ENCODE peak calls at places on chromosomes 12 and 14, in nine cellular contexts. Q, J, W, P, L, M, D, C and N are unnamed samples. For H3K27me3, the result is how much of the 10 kb centered on the place peaks cover.

GRCh38 chr12:97899956-97900355 is 437.4 kb downstream of the RMST start:
- DNase-seq in L (no peak), Q (no peak), D (no peak), C (no peak), J (no peak), W (no peak), P (no peak), M (no peak), N (no peak)

GRCh38 chr12:95462551-95462950 is 11.4 kb upstream of the METAP2 start:
- DNase-seq in M (no peak), L (no peak), J (no peak), C (no peak), Q (no peak), P (no peak), W (no peak), D (no peak), N (no peak)

GRCh38 chr12:32922546-32923297 is 26.1 kb upstream of the PKP2 start:
- DNase-seq in Q (no peak), C (no peak), D (no peak), L (no peak), W (no peak), P (no peak), M (no peak), J (no peak), N (no peak)

GRCh38 chr14:33679461-33680225 is 271.2 kb downstream of the EGLN3 start:
- DNase-seq in P (no peak), J (no peak), M (peak), D (peak), Q (no peak), W (no peak), L (no peak), C (no peak), N (peak)

GRCh38 chr12:27999970-28000369 is 27.4 kb upstream of the PTHLH start:
- DNase-seq in J (no peak), D (no peak), M (peak), Q (no peak), P (no peak), L (no peak), W (no peak), C (no peak), N (no peak)

GRCh38 chr12:4221157-4221556 is 52.4 kb upstream of the CCND2 start:
- DNase-seq in C (no peak), Q (no peak), P (no peak), D (no peak), W (no peak), L (peak), J (no peak), M (no peak), N (no peak)

GRCh38 chr12:1099158-1099557 is 108.1 kb downstream of the ERC1 start:
- DNase-seq in W (no peak), L (no peak), Q (no peak), D (no peak), C (no peak), M (no peak), P (no peak), J (no peak), N (no peak)

GRCh38 chr14:50831704-50832130 is 755 bp upstream of the NIN start:
- DNase-seq in L (no peak), J (no peak), W (no peak), C (no peak), P (no peak), D (no peak), M (no peak), Q (no peak), N (no peak)

GRCh38 chr12:130026608-130027176 is 122.9 kb upstream of the TMEM132D start:
- DNase-seq in M (peak), Q (no peak), C (no peak), D (peak), W (peak), P (peak), L (no peak), J (no peak), N (no peak)

GRCh38 chr12:69898236-69898635 is 73.2 kb downstream of the MYRFL start:
- DNase-seq in M (peak), L (peak), D (no peak), Q (no peak), W (no peak), J (no peak), P (no peak), C (no peak), N (peak)

GRCh38 chr14:20345366-20345765 is 1.9 kb downstream of the PARP2 start:
- DNase-seq in W (no peak), L (no peak), M (no peak), P (no peak), J (no peak), C (no peak), D (no peak), Q (no peak), N (no peak)

GRCh38 chr12:107780298-107780697 is 5.8 kb downstream of the ASCL4 start:
- DNase-seq in D (no peak), C (no peak), L (no peak), Q (no peak), M (no peak), P (no peak), J (no peak), W (no peak), N (no peak)

GRCh38 chr12:105721051-105721825 is 390.7 kb downstream of the C12orf75 start:
- DNase-seq in P (no peak), L (no peak), W (peak), J (no peak), Q (no peak), M (peak), D (no peak), C (no peak), N (no peak)

GRCh38 chr12:50167026-50167742 is at the start of gene CERS5:
- DNase-seq in M (peak), C (peak), W (peak), P (peak), J (peak), Q (peak), L (peak), D (peak), N (peak)

GRCh38 chr12:86838709-86839108 is 582.5 kb upstream of the MGAT4C start:
- DNase-seq in L (peak), Q (no peak), W (no peak), P (peak), M (peak), D (no peak), J (no peak), C (no peak), N (no peak)

GRCh38 chr12:15928345-15928744 is 17.2 kb downstream of the DERA start:
- DNase-seq in J (peak), D (peak), Q (no peak), W (no peak), M (peak), P (no peak), L (peak), C (no peak), N (peak)

GRCh38 chr12:32302218-32302826 is 97.0 kb upstream of the FGD4 start:
- DNase-seq in P (peak), Q (peak), C (no peak), D (peak), L (peak), W (no peak), J (no peak), M (no peak), N (no peak)

GRCh38 chr12:11953523-11953922 is 117.2 kb upstream of the BCL2L14 start:
- DNase-seq in L (no peak), P (no peak), M (no peak), J (no peak), W (no peak), Q (no peak), D (no peak), C (no peak), N (no peak)

GRCh38 chr14:79465651-79466050 is 745.7 kb downstream of the DIO2 start:
- DNase-seq in L (no peak), W (no peak), C (no peak), J (no peak), P (no peak), M (no peak), D (no peak), Q (no peak), N (no peak)

GRCh38 chr12:16520328-16520727 is 85.6 kb downstream of the LMO3 start:
- DNase-seq in C (no peak), L (no peak), D (no peak), J (no peak), W (no peak), Q (no peak), P (no peak), M (no peak), N (no peak)

GRCh38 chr14:76950043-76951020 is 78.2 kb downstream of the IRF2BPL start:
- DNase-seq in L (peak), D (peak), J (no peak), M (no peak), P (no peak), W (no peak), C (no peak), Q (no peak), N (no peak)

GRCh38 chr14:63174760-63175191 is 29.5 kb upstream of the RHOJ start:
- DNase-seq in Q (no peak), L (peak), J (peak), P (peak), C (peak), D (peak), M (peak), W (peak), N (peak)

GRCh38 chr12:26124491-26125450 is at the start of gene BHLHE41:
- DNase-seq in Q (no peak), J (no peak), M (peak), C (no peak), P (peak), D (peak), L (peak), W (peak), N (no peak)
- H3K27me3 ChIP-seq in Q (under half), J (under half), M (under half), C (half or more), P (half or more), D (under half), L (under half), W (half or more), N (under half)

GRCh38 chr14:103087343-103087835 is 3.4 kb downstream of the LBHD2 start:
- DNase-seq in P (no peak), D (no peak), M (no peak), J (no peak), L (no peak), C (no peak), W (no peak), Q (no peak), N (no peak)
- H3K27me3 ChIP-seq in P (under half), D (under half), M (under half), J (under half), L (under half), C (under half), W (under half), Q (under half), N (under half)

GRCh38 chr14:101500061-101500460 is 61.2 kb upstream of the DIO3 start:
- DNase-seq in W (no peak), P (no peak), L (no peak), Q (no peak), D (no peak), J (no peak), M (no peak), C (no peak), N (no peak)
- H3K27me3 ChIP-seq in W (under half), P (under half), L (under half), Q (under half), D (under half), J (under half), M (under half), C (under half), N (under half)

GRCh38 chr12:128266086-128266485 is 884 bp upstream of the TMEM132C start:
- DNase-seq in L (no peak), P (peak), W (no peak), D (no peak), J (no peak), Q (no peak), C (no peak), M (no peak), N (no peak)
- H3K27me3 ChIP-seq in L (under half), P (under half), W (under half), D (half or more), J (under half), Q (under half), C (half or more), M (under half), N (under half)

GRCh38 chr12:31220061-31220460 is 105.9 kb downstream of the SINHCAF start:
- DNase-seq in M (no peak), P (no peak), W (no peak), D (no peak), L (no peak), C (no peak), Q (no peak), J (no peak), N (no peak)
- H3K27me3 ChIP-seq in M (half or more), P (under half), W (under half), D (under half), L (under half), C (under half), Q (under half), J (under half), N (under half)

DNA sequence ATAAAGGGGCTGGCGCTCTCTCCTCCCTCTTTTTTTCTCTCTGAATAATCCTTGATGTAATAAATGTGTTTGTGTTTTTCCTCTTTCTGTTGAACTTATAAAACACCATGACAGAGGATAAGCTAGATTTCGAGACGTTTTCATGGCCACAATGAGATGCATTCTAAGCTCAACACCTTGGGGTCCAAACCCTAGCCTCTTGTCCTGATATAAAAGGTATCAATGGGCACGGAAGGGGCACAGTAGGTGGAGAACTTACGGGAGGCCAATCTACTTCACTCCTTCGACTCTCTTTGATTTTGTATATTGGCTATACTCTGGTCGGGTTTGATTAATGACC is 6.0 kb upstream of the ALX1 start:
- DNase-seq in J (no peak), Q (no peak), C (no peak), D (no peak), M (no peak), P (no peak), W (no peak), L (no peak), N (no peak)
- H3K27me3 ChIP-seq in J (under half), Q (under half), C (under half), D (under half), M (under half), P (half or more), W (under half), L (under half), N (half or more)

GRCh38 chr14:101449114-101449513 is 112.2 kb upstream of the DIO3 start:
- DNase-seq in J (no peak), W (no peak), L (no peak), C (no peak), M (no peak), Q (no peak), D (no peak), P (no peak), N (no peak)

GRCh38 chr14:101456246-101457159 is 104.8 kb upstream of the DIO3 start:
- DNase-seq in C (no peak), L (no peak), P (peak), W (no peak), J (no peak), D (no peak), M (no peak), Q (no peak), N (no peak)

GRCh38 chr14:101451166-101451565 is 110.1 kb upstream of the DIO3 start:
- DNase-seq in M (no peak), L (no peak), C (no peak), P (no peak), D (no peak), Q (no peak), W (no peak), J (no peak), N (no peak)

GRCh38 chr14:101454229-101454628 is 107.1 kb upstream of the DIO3 start:
- DNase-seq in W (no peak), P (no peak), Q (no peak), J (no peak), D (peak), C (no peak), M (no peak), L (no peak), N (no peak)

GRCh38 chr14:101453225-101453624 is 108.1 kb upstream of the DIO3 start:
- DNase-seq in L (no peak), M (no peak), J (no peak), Q (no peak), P (no peak), D (peak), C (no peak), W (no peak), N (no peak)
- H3K27me3 ChIP-seq in L (under half), M (half or more), J (under half), Q (under half), P (under half), D (under half), C (under half), W (under half), N (under half)

GRCh38 chr12:114415525-114415868 is 9.6 kb upstream of the TBX5 start:
- DNase-seq in C (no peak), J (no peak), W (no peak), Q (no peak), P (no peak), L (no peak), M (no peak), D (no peak), N (no peak)
- H3K27me3 ChIP-seq in C (half or more), J (under half), W (under half), Q (under half), P (half or more), L (under half), M (under half), D (half or more), N (half or more)

GRCh38 chr14:104460920-104461651 is 118.5 kb upstream of the C14orf180 start:
- DNase-seq in D (no peak), W (peak), Q (no peak), M (peak), C (no peak), J (no peak), P (peak), L (no peak), N (no peak)

GRCh38 chr14:104458845-104459244 is 120.7 kb upstream of the C14orf180 start:
- DNase-seq in P (no peak), D (no peak), L (no peak), C (no peak), W (no peak), M (no peak), Q (no peak), J (no peak), N (no peak)

GRCh38 chr14:104464907-104465306 is 114.7 kb upstream of the C14orf180 start:
- DNase-seq in L (no peak), Q (no peak), P (no peak), D (no peak), M (no peak), J (no peak), C (no peak), W (no peak), N (no peak)

GRCh38 chr14:104462651-104463630 is 116.6 kb upstream of the C14orf180 start:
- DNase-seq in W (no peak), Q (no peak), J (no peak), P (peak), C (no peak), L (no peak), D (peak), M (no peak), N (no peak)

GRCh38 chr14:104461676-104462443 is 117.7 kb upstream of the C14orf180 start:
- DNase-seq in P (peak), D (no peak), J (no peak), L (no peak), W (peak), C (no peak), Q (no peak), M (no peak), N (no peak)
- H3K27me3 ChIP-seq in P (under half), D (half or more), J (under half), L (under half), W (under half), C (under half), Q (under half), M (under half), N (under half)